ENCODE peak calls at places on chromosomes 5 and 9, in nine cellular contexts. P is NCI-H82; I is brain microvascular endothelial cell; Y is chondrocyte; B is Right ventricle myocardium superior; T is activated naive CD8-positive, alpha-beta T cell treated with anti-CD3 and anti-CD28 coated beads, Interleukin-2, amount 50 U/mL, for 24 hours; M is cardiac fibroblast; V is RWPE1; G is erythroblast. C is an unnamed sample.

GRCh38 chr9:95280745-95281144 is 36.8 kb downstream of the FANCC start:
- DNase-seq in P (no peak), I (no peak), Y (no peak), B (no peak), T (no peak), M (no peak), V (no peak), G (no peak), C (no peak)

GRCh38 chr5:532521-533242 is 8.4 kb upstream of the SLC9A3 start:
- DNase-seq in P (no peak), I (no peak), Y (peak; percentile 75), B (peak; percentile 28), T (no peak), M (no peak), V (no peak), G (no peak), C (no peak)

GRCh38 chr9:113922160-113922559 is 46.1 kb downstream of the ZNF618 start:
- DNase-seq in P (no peak), I (no peak), Y (no peak), B (no peak), T (no peak), M (no peak), V (no peak), G (no peak), C (no peak)

GRCh38 chr9:116154976-116155699 is 1.5 kb downstream of the PAPPA start:
- DNase-seq in P (no peak), I (peak; percentile 60), Y (no peak), B (no peak), T (no peak), M (peak; percentile 87), V (no peak), G (peak; percentile 56), C (no peak)

GRCh38 chr5:93850311-93850710 is 108.9 kb upstream of the POU5F2 start:
- DNase-seq in P (peak; percentile 29), I (no peak), Y (no peak), B (no peak), T (no peak), M (no peak), V (no peak), G (no peak), C (no peak)

GRCh38 chr5:100722657-100723056 is 180.4 kb downstream of the ST8SIA4 start:
- DNase-seq in P (no peak), I (no peak), Y (no peak), B (no peak), T (no peak), M (no peak), V (no peak), G (no peak), C (no peak)

GRCh38 chr5:133827001-133827400 is 141.4 kb downstream of the C5orf15 start:
- DNase-seq in P (no peak), I (no peak), Y (no peak), B (no peak), T (no peak), M (no peak), V (no peak), G (no peak), C (no peak)

GRCh38 chr5:172770374-172770674 is 671 bp downstream of the DUSP1 start:
- DNase-seq in P (no peak), I (no peak), Y (no peak), B (no peak), T (no peak), M (no peak), V (no peak), G (no peak), C (no peak)

GRCh38 chr5:33306758-33307157 is 134.0 kb upstream of the TARS1 start:
- DNase-seq in P (no peak), I (no peak), Y (no peak), B (no peak), T (no peak), M (no peak), V (no peak), G (no peak), C (no peak)

GRCh38 chr9:102069969-102070368 is 331.5 kb upstream of the GRIN3A start:
- DNase-seq in P (no peak), I (peak; percentile 51), Y (no peak), B (no peak), T (no peak), M (no peak), V (peak; percentile 10), G (no peak), C (no peak)

GRCh38 chr5:143033535-143034260 is 263.5 kb downstream of the ARHGAP26 start:
- DNase-seq in P (no peak), I (peak; percentile 58), Y (no peak), B (no peak), T (no peak), M (peak; percentile 83), V (peak; percentile 94), G (no peak), C (peak; percentile 54)

GRCh38 chr9:125784286-125785049 is 37.3 kb downstream of the PBX3 start:
- DNase-seq in P (no peak), I (peak; percentile 24), Y (no peak), B (no peak), T (no peak), M (peak; percentile 20), V (no peak), G (no peak), C (no peak)

GRCh38 chr5:55897905-55898304 is 46.7 kb downstream of the IL31RA start:
- DNase-seq in P (no peak), I (peak; percentile 90), Y (no peak), B (peak; percentile 64), T (peak; percentile 39), M (peak; percentile 91), V (no peak), G (no peak), C (no peak)

GRCh38 chr9:8600914-8601680 is 801.5 kb upstream of the DMAC1 start:
- DNase-seq in P (no peak), I (no peak), Y (no peak), B (no peak), T (no peak), M (no peak), V (no peak), G (no peak), C (no peak)

GRCh38 chr5:44299394-44299793 is 89.8 kb downstream of the FGF10 start:
- DNase-seq in P (no peak), I (no peak), Y (no peak), B (no peak), T (no peak), M (no peak), V (no peak), G (no peak), C (no peak)

GRCh38 chr9:15909297-15909696 is 356.5 kb downstream of the CCDC171 start:
- DNase-seq in P (no peak), I (no peak), Y (no peak), B (no peak), T (no peak), M (peak; percentile 91), V (no peak), G (no peak), C (no peak)

GRCh38 chr5:136731241-136731885 is 366.0 kb upstream of the TRPC7 start:
- DNase-seq in P (no peak), I (no peak), Y (no peak), B (no peak), T (no peak), M (no peak), V (no peak), G (no peak), C (no peak)